ENCODE peak calls at places on chromosomes 1 and 21, in nine cellular contexts. T is HCT116; Z is tibial nerve; P is H1; M is Peyer's patch; V is PC-9; K is CD8-positive, alpha-beta T cell; N is pancreas; R is left ventricle myocardium inferior. O is an unnamed sample.

GRCh38 chr1:91679446-91679845 is 178.8 kb downstream of the CDC7 start:
- DNase-seq in T (no peak), Z (no peak), P (no peak), M (no peak), V (no peak), K (no peak), N (no peak), R (no peak), O (no peak)

GRCh38 chr1:54158071-54158470 is 5.3 kb upstream of the CDCP2 start:
- DNase-seq in T (peak; percentile 41), Z (no peak), P (no peak), M (no peak), V (peak; percentile 79), K (no peak), N (peak; percentile 75), R (no peak), O (peak; percentile 33)

GRCh38 chr1:15760520-15761211 is 2.1 kb downstream of the FBLIM1 start:
- DNase-seq in T (no peak), Z (no peak), P (no peak), M (no peak), V (peak; percentile 41), K (no peak), N (no peak), R (peak; percentile 66), O (peak; percentile 32)

GRCh38 chr1:9561429-9561828 is 22.2 kb downstream of the SLC25A33 start:
- DNase-seq in T (no peak), Z (no peak), P (no peak), M (no peak), V (peak; percentile 25), K (no peak), N (no peak), R (no peak), O (peak; percentile 80)

GRCh38 chr1:223642155-223642689 is 23.3 kb downstream of the CAPN8 start:
- DNase-seq in T (no peak), Z (no peak), P (no peak), M (no peak), V (no peak), K (no peak), N (no peak), R (no peak), O (no peak)

GRCh38 chr21:32412998-32413504 is 545 bp downstream of the EVA1C start:
- DNase-seq in T (no peak), Z (peak; percentile 41), P (no peak), M (no peak), V (no peak), K (no peak), N (peak; percentile 44), R (peak; percentile 49), O (peak; percentile 57)

GRCh38 chr1:151540982-151541377 is 871 bp downstream of the TUFT1 start:
- DNase-seq in T (no peak), Z (no peak), P (no peak), M (no peak), V (peak; percentile 22), K (no peak), N (peak; percentile 44), R (no peak), O (no peak)

GRCh38 chr1:2351723-2352122 is 39.6 kb downstream of the MORN1 start:
- DNase-seq in T (no peak), Z (no peak), P (no peak), M (no peak), V (no peak), K (no peak), N (no peak), R (peak; percentile 3), O (no peak)

GRCh38 chr1:27496604-27497155 is 6.7 kb upstream of the WASF2 start:
- DNase-seq in T (no peak), Z (no peak), P (no peak), M (no peak), V (no peak), K (no peak), N (no peak), R (peak; percentile 50), O (no peak)

GRCh38 chr1:205615789-205616188 is 16.0 kb downstream of the ELK4 start:
- DNase-seq in T (no peak), Z (no peak), P (no peak), M (no peak), V (no peak), K (no peak), N (no peak), R (no peak), O (peak; percentile 11)

GRCh38 chr21:45859762-45860357 is 121.7 kb upstream of the COL6A1 start:
- DNase-seq in T (no peak), Z (no peak), P (no peak), M (no peak), V (no peak), K (no peak), N (no peak), R (no peak), O (no peak)

GRCh38 chr21:46555678-46556077 is 49.2 kb downstream of the S100B start:
- DNase-seq in T (no peak), Z (no peak), P (no peak), M (no peak), V (no peak), K (no peak), N (no peak), R (no peak), O (no peak)

GRCh38 chr1:244970236-244970652 is 105.9 kb upstream of the HNRNPU start:
- DNase-seq in T (peak; percentile 42), Z (peak; percentile 55), P (no peak), M (peak; percentile 70), V (peak; percentile 81), K (no peak), N (peak; percentile 78), R (peak; percentile 81), O (peak; percentile 73)

GRCh38 chr1:227890451-227891222 is 57.1 kb downstream of the WNT9A start:
- DNase-seq in T (no peak), Z (no peak), P (no peak), M (no peak), V (no peak), K (no peak), N (no peak), R (no peak), O (no peak)

GRCh38 chr1:50417487-50417886 is 5.8 kb downstream of the DMRTA2 start:
- DNase-seq in T (no peak), Z (no peak), P (no peak), M (no peak), V (no peak), K (no peak), N (no peak), R (no peak), O (no peak)

GRCh38 chr1:159012495-159012894 is 2.8 kb downstream of the IFI16 start:
- DNase-seq in T (no peak), Z (peak; percentile 30), P (no peak), M (peak; percentile 67), V (no peak), K (no peak), N (no peak), R (no peak), O (peak; percentile 41)
- H3K27ac ChIP-seq in T (no peak overlapping the region), Z (peak overlapping the region; percentile 87), P (no peak overlapping the region), M (peak overlapping the region; percentile 77), V (no peak overlapping the region), K (peak overlapping the region; percentile 32), N (no peak overlapping the region), R (peak overlapping the region; percentile 88), O (peak overlapping the region; percentile 28)

DNA sequence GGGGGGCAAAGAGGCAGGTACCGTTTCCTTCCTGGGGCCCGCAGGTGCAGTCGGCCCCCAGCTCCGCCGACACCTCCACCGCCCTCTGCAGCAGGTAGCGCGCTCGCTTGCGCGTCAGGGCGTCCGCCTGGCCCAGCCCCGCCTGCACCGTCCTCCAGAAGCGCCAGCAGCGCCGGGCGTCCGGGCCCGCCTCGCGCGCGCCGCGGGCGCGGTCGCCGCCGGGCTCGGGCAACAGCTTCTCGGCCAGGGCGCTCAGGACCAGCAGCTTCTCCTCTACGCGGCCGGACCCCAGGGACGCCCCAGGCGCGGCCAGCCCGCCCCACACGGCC is 863 bp downstream of the TARBP1 start:
- DNase-seq in T (no peak), Z (no peak), P (no peak), M (peak; percentile 62), V (peak; percentile 78), K (peak; percentile 72), N (peak; percentile 79), R (no peak), O (no peak)
- H3K4me1 ChIP-seq in T (peaks cover 3% of the 10 kb centered on the region), Z (peaks cover 17% of the 10 kb centered on the region), P (peaks cover 13% of the 10 kb centered on the region), M (peaks cover 10% of the 10 kb centered on the region), V (peaks cover 16% of the 10 kb centered on the region), K (peaks cover 38% of the 10 kb centered on the region), N (peaks cover 7% of the 10 kb centered on the region), R (peaks cover 31% of the 10 kb centered on the region), O (no peaks in the 10 kb centered on the region)

DNA sequence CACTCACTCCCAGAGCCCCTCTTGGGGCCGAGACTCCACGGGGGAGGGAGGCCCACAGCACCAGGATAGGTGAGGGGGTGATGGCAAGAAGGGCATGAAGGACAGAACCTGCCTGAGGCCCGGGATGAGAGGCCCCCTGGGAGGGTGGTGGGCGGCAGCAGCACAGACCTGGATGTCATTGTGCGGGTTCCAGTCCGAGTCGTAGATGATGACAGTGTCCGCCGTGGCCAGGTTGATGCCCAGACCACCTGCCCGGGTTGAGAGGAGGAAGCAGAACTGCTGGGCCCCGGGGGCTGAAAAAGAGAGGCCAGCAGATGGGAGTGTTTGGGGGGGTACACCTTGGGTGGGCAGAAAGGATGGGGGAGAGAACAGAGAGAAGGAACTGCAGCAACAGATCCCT is 50.1 kb downstream of the CHD5 start:
- DNase-seq in T (no peak), Z (no peak), P (no peak), M (no peak), V (no peak), K (no peak), N (no peak), R (no peak), O (no peak)
- TF ChIP-seq CTCF in T (no peak), Z (no peak), P (no peak), M (no peak), V (no peak), K (no peak), N (no peak), R (no peak), O (no peak)

DNA sequence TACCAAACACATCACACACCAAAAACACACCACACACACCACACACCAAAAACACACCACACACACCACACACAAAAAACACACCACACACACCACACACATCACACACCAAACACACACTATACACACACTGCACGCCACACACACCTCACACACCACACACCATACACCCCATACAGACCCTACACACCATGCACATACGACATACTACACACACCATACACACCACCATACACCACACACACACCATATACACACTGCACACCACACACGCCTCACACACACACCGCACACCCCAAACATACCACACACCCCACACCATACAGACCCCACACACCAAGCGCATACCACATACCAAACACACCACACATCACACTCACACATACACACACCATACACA is 226.9 kb upstream of the PKN2 start:
- DNase-seq in T (no peak), Z (no peak), P (no peak), M (no peak), V (no peak), K (no peak), N (no peak), R (no peak), O (no peak)
- H3K27ac ChIP-seq in T (no peak overlapping the region), Z (no peak overlapping the region), P (no peak overlapping the region), M (no peak overlapping the region), V (no peak overlapping the region), K (no peak overlapping the region), N (no peak overlapping the region), R (no peak overlapping the region), O (no peak overlapping the region)

GRCh38 chr21:28392436-28392835 is 600.2 kb downstream of the LTN1 start:
- DNase-seq in T (no peak), Z (no peak), P (no peak), M (no peak), V (no peak), K (no peak), N (no peak), R (no peak), O (no peak)
- H3K4me1 ChIP-seq in T (no peaks in the 10 kb centered on the region), Z (no peaks in the 10 kb centered on the region), P (no peaks in the 10 kb centered on the region), M (no peaks in the 10 kb centered on the region), V (peaks cover 15% of the 10 kb centered on the region), K (no peaks in the 10 kb centered on the region), N (peaks cover 4% of the 10 kb centered on the region), R (no peaks in the 10 kb centered on the region), O (peaks cover 11% of the 10 kb centered on the region)

GRCh38 chr1:67489643-67490042 is 59.4 kb upstream of the SERBP1 start:
- DNase-seq in T (peak; percentile 13), Z (no peak), P (no peak), M (no peak), V (peak; percentile 6), K (no peak), N (no peak), R (no peak), O (peak; percentile 35)
- TF ChIP-seq CTCF in T (peak; percentile 29), Z (no peak), P (no peak), M (no peak), V (peak; percentile 43), K (no peak), N (no peak), R (peak; percentile 62), O (peak; percentile 64)

O was measured in foreskin keratinocyte.